ENCODE peak calls at places on chromosomes 5 and 9, in four cellular contexts. A is cardiac muscle cell; N is CD4-positive, alpha-beta T cell; Q is kidney epithelial cell. V is an unnamed sample.

GRCh38 chr5:68424799-68425537 is 209.4 kb downstream of the PIK3R1 start:
- DNase-seq in Q (no peak), A (peak; percentile 48), N (peak; percentile 3), V (no peak)

GRCh38 chr5:120684213-120684612 is 220.1 kb downstream of the PRR16 start:
- DNase-seq in N (no peak), Q (no peak), A (peak; percentile 35), V (no peak)

GRCh38 chr9:16482764-16483163 is 387.7 kb downstream of the BNC2 start:
- DNase-seq in N (no peak), A (no peak), Q (no peak), V (no peak)

GRCh38 chr5:131258733-131259132 is 5.1 kb upstream of the CDC42SE2 start:
- DNase-seq in Q (no peak), N (no peak), A (no peak), V (no peak)

GRCh38 chr9:92294297-92294676 is 790 bp upstream of the IARS1 start:
- DNase-seq in Q (no peak), N (no peak), A (peak; percentile 40), V (no peak)

GRCh38 chr5:83817591-83817990 is 96.9 kb upstream of the HAPLN1 start:
- DNase-seq in Q (no peak), A (no peak), N (no peak), V (no peak)

GRCh38 chr5:14854806-14855205 is 16.8 kb downstream of the ANKH start:
- DNase-seq in A (no peak), Q (no peak), N (no peak), V (no peak)

GRCh38 chr5:81703840-81704239 is 47.1 kb downstream of the SSBP2 start:
- DNase-seq in Q (no peak), N (no peak), A (no peak), V (no peak)

GRCh38 chr9:106441283-106441682 is 421.7 kb upstream of the ZNF462 start:
- DNase-seq in A (no peak), Q (no peak), N (no peak), V (no peak)

GRCh38 chr5:17463653-17464052 is 34.4 kb upstream of the TAF11L2 start:
- DNase-seq in A (no peak), N (no peak), Q (no peak), V (no peak)

GRCh38 chr5:173902743-173903142 is 14.6 kb downstream of the CPEB4 start:
- DNase-seq in N (no peak), A (no peak), Q (no peak), V (no peak)

GRCh38 chr9:13383216-13383615 is 103.7 kb upstream of the MPDZ start:
- DNase-seq in Q (no peak), A (no peak), N (no peak), V (no peak)

GRCh38 chr9:37187269-37187668 is 66.9 kb downstream of the ZCCHC7 start:
- DNase-seq in A (no peak), Q (no peak), N (no peak), V (no peak)

GRCh38 chr9:119366909-119367690 is 2.1 kb downstream of the BRINP1 start:
- DNase-seq in N (no peak), Q (no peak), A (no peak), V (no peak)

GRCh38 chr9:13330396-13331004 is 51.0 kb upstream of the MPDZ start:
- DNase-seq in A (peak; percentile 84), Q (no peak), N (no peak), V (no peak)

GRCh38 chr9:99690573-99690972 is 131.1 kb upstream of the NR4A3 start:
- DNase-seq in N (no peak), Q (no peak), A (no peak), V (no peak)

GRCh38 chr9:113042884-113043657 is 13.5 kb downstream of the ZFP37 start:
- DNase-seq in Q (no peak), A (peak; percentile 4), N (no peak), V (no peak)

GRCh38 chr9:74771262-74771585 is 116.5 kb downstream of the TRPM6 start:
- DNase-seq in N (no peak), A (no peak), Q (no peak), V (no peak)

GRCh38 chr5:141182248-141182647 is at the start of gene PCDHB16:
- DNase-seq in Q (no peak), N (no peak), A (peak; percentile 3), V (no peak)

GRCh38 chr9:128072144-128073021 is 4.4 kb downstream of the SLC25A25 start:
- DNase-seq in N (peak; percentile 44), Q (no peak), A (peak; percentile 82), V (no peak)

GRCh38 chr5:131609774-131610173 is 25.3 kb downstream of the RAPGEF6 start:
- DNase-seq in Q (no peak), A (no peak), N (no peak), V (no peak)

GRCh38 chr5:152499816-152500575 is 94.9 kb upstream of the NMUR2 start:
- DNase-seq in N (no peak), Q (no peak), A (no peak), V (no peak)

GRCh38 chr5:10637944-10638343 is 74.1 kb downstream of the ANKRD33B start:
- DNase-seq in N (no peak), Q (no peak), A (no peak), V (no peak)

GRCh38 chr5:116585227-116585626 is 10.6 kb upstream of the SEMA6A start:
- DNase-seq in N (no peak), Q (no peak), A (no peak), V (no peak)

GRCh38 chr9:36818965-36819870 is 214.8 kb downstream of the PAX5 start:
- DNase-seq in N (no peak), A (peak; percentile 18), Q (no peak), V (no peak)

GRCh38 chr5:154095819-154096380 is 57.1 kb downstream of the MFAP3 start:
- DNase-seq in Q (no peak), N (no peak), A (no peak), V (no peak)

GRCh38 chr5:68484307-68485068 is 268.9 kb downstream of the PIK3R1 start:
- DNase-seq in A (peak; percentile 36), Q (no peak), N (no peak), V (no peak)

GRCh38 chr5:127634007-127634406 is 14.9 kb upstream of the CTXN3 start:
- DNase-seq in Q (no peak), A (no peak), N (no peak), V (no peak)

GRCh38 chr5:172641359-172642045 is 439 bp downstream of the NEURL1B start:
- DNase-seq in N (no peak), A (no peak), Q (no peak), V (no peak)
- TF ChIP-seq CTCF in N (no peak), A (peak; percentile 9), Q (peak; percentile 4), V (no peak)

GRCh38 chr5:53871050-53871449 is 310.6 kb downstream of the NDUFS4 start:
- DNase-seq in N (no peak), Q (no peak), A (no peak), V (no peak)
- TF ChIP-seq CTCF in N (no peak), Q (peak; percentile 2), A (peak; percentile 16), V (no peak)

GRCh38 chr5:181051841-181052525 is 11.9 kb downstream of the BTNL9 start:
- DNase-seq in Q (no peak), N (no peak), A (no peak), V (peak; percentile 51)

GRCh38 chr5:181053760-181054122 is 13.7 kb downstream of the BTNL9 start:
- DNase-seq in Q (no peak), N (no peak), A (no peak), V (peak; percentile 72)

GRCh38 chr5:181052928-181053759 is 13.1 kb downstream of the BTNL9 start:
- DNase-seq in Q (no peak), A (peak; percentile 8), N (no peak), V (peak; percentile 84)

GRCh38 chr5:181054138-181054537 is 14.1 kb downstream of the BTNL9 start:
- DNase-seq in A (no peak), Q (no peak), N (no peak), V (peak; percentile 60)

DNA sequence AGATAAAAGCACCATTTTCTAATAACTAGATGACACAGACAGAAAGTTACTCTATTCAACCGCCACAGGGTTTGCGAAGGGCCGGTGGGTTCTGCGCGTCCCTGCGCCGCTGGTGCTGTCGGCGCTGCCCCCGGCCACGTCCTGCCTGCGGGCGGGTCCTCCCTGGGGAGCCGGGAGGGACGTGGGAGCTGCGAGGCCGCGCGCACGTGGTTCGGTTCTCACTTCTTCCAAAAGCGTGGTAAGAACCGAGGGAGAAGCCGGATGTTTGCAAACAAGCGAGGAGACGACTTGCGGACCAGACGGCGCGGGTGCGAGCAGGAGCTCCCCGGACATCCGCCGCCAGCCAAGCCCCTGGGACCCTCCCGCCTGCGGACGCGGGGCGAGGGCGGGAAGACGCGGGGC is 12.5 kb downstream of the BTNL9 start:
- DNase-seq in A (peak; percentile 23), N (no peak), Q (no peak), V (peak; percentile 81)
- TF ChIP-seq CTCF in A (no peak), N (no peak), Q (no peak), V (no peak)

GRCh38 chr5:28903643-28904042 is 1865.3 kb upstream of the CDH9 start:
- DNase-seq in N (no peak), A (no peak), Q (no peak), V (no peak)
- TF ChIP-seq CTCF in N (no peak), A (no peak), Q (no peak), V (peak; percentile 43)

GRCh38 chr5:35127006-35127405 is 79.3 kb upstream of the AGXT2 start:
- DNase-seq in A (no peak), N (no peak), Q (no peak), V (no peak)
- TF ChIP-seq CTCF in A (no peak), N (no peak), Q (no peak), V (no peak)

GRCh38 chr9:4904322-4905134 is 80.5 kb upstream of the JAK2 start:
- DNase-seq in N (no peak), A (peak; percentile 58), Q (no peak), V (no peak)
- TF ChIP-seq CTCF in N (no peak), A (no peak), Q (no peak), V (no peak)

GRCh38 chr5:28896949-28897348 is 1858.6 kb upstream of the CDH9 start:
- DNase-seq in A (peak; percentile 1), N (no peak), Q (no peak), V (no peak)
- TF ChIP-seq CTCF in A (no peak), N (no peak), Q (no peak), V (peak; percentile 52)

GRCh38 chr5:43530648-43531047 is 15.7 kb upstream of the C5orf34 start:
- DNase-seq in A (no peak), N (no peak), Q (no peak), V (no peak)
- TF ChIP-seq CTCF in A (no peak), N (no peak), Q (no peak), V (no peak)

GRCh38 chr9:97788763-97789663 is 64.0 kb upstream of the FOXE1 start:
- DNase-seq in Q (no peak), N (no peak), A (no peak), V (peak; percentile 36)
- TF ChIP-seq CTCF in Q (no peak), N (no peak), A (no peak), V (no peak)

GRCh38 chr5:1142886-1143669 is 31.2 kb upstream of the SLC12A7 start:
- DNase-seq in A (no peak), N (no peak), Q (no peak), V (no peak)
- TF ChIP-seq CTCF in A (no peak), N (no peak), Q (no peak), V (no peak)